ENCODE peak calls at places on chromosomes 1 and 21, in seven cellular contexts. B is RCC 7860, V is NCI-H1417, Q is EL, F is substantia nigra, M is heart left ventricle, U is NCI-H2081. C is an unnamed sample.

GRCh38 chr1:203669739-203670138 is 43.1 kb downstream of the ATP2B4 start:
- DNase-seq in B (peak), V (peak), Q (peak), F (peak), M (no peak), U (no peak), C (no peak)

GRCh38 chr1:231420959-231421615 is 1.0 kb downstream of the EGLN1 start:
- DNase-seq in B (peak), V (peak), Q (peak), F (peak), M (peak), U (peak), C (peak)

GRCh38 chr1:200506471-200506870 is 96.6 kb upstream of the ZNF281 start:
- DNase-seq in B (no peak), V (no peak), Q (no peak), F (no peak), M (no peak), U (no peak), C (no peak)

GRCh38 chr1:241644259-241644658 is 4.1 kb upstream of the CHML start:
- DNase-seq in B (no peak), V (no peak), Q (no peak), F (no peak), M (no peak), U (no peak), C (no peak)

GRCh38 chr1:74953622-74954021 is 180.6 kb upstream of the LHX8 start:
- DNase-seq in B (no peak), V (no peak), Q (no peak), F (no peak), M (no peak), U (no peak), C (no peak)

GRCh38 chr1:223531742-223532341 is 133.7 kb downstream of the CAPN8 start:
- DNase-seq in B (peak), V (peak), Q (peak), F (peak), M (peak), U (peak), C (peak)

GRCh38 chr1:56374026-56374974 is 205.1 kb downstream of the PLPP3 start:
- DNase-seq in B (peak), V (no peak), Q (peak), F (no peak), M (peak), U (no peak), C (no peak)

GRCh38 chr1:226655251-226656163 is 83.6 kb downstream of the ITPKB start:
- DNase-seq in B (peak), V (peak), Q (peak), F (no peak), M (peak), U (peak), C (no peak)

GRCh38 chr1:66834926-66835325 is 33.9 kb upstream of the INSL5 start:
- DNase-seq in B (no peak), V (no peak), Q (no peak), F (no peak), M (no peak), U (no peak), C (no peak)

GRCh38 chr21:45554477-45555175 is 12.4 kb upstream of the SLC19A1 start:
- DNase-seq in B (peak), V (peak), Q (peak), F (peak), M (peak), U (peak), C (peak)

GRCh38 chr1:247334378-247335133 is 2.9 kb upstream of the ZNF496 start:
- DNase-seq in B (no peak), V (no peak), Q (no peak), F (no peak), M (no peak), U (no peak), C (no peak)

GRCh38 chr1:79663916-79664315 is 657.4 kb upstream of the ADGRL4 start:
- DNase-seq in B (no peak), V (no peak), Q (no peak), F (no peak), M (no peak), U (no peak), C (no peak)

GRCh38 chr1:41021526-41022308 is at the start of gene SLFNL1:
- DNase-seq in B (no peak), V (no peak), Q (peak), F (no peak), M (peak), U (no peak), C (no peak)

GRCh38 chr1:58764294-58764978 is 19.4 kb downstream of the JUN start:
- DNase-seq in B (no peak), V (no peak), Q (peak), F (no peak), M (no peak), U (no peak), C (no peak)

GRCh38 chr1:113185463-113186104 is 112.6 kb downstream of the LRIG2 start:
- DNase-seq in B (no peak), V (no peak), Q (no peak), F (no peak), M (no peak), U (no peak), C (peak)

C was measured in NCI-H526.